ENCODE peak calls at places on chromosomes 11 and 22, in five cellular contexts. G, T, V, N and J are unnamed samples.

GRCh38 chr11:131686836-131687235 is 316.4 kb downstream of the NTM start:
- DNase-seq in G (no peak), T (no peak), V (no peak), N (no peak), J (peak)

GRCh38 chr11:109123811-109124787 is 297.9 kb upstream of the C11orf87 start:
- DNase-seq in G (no peak), T (no peak), V (peak), N (peak), J (no peak)

GRCh38 chr11:29282088-29282487 is 734.7 kb downstream of the KCNA4 start:
- DNase-seq in G (peak), T (peak), V (peak), N (peak), J (no peak)

GRCh38 chr11:123362941-123363340 is 67.1 kb upstream of the GRAMD1B start:
- DNase-seq in G (no peak), T (no peak), V (no peak), N (no peak), J (no peak)

GRCh38 chr11:114262681-114263509 is 33.3 kb upstream of the NNMT start:
- DNase-seq in G (peak), T (peak), V (peak), N (peak), J (no peak)

GRCh38 chr11:6245536-6245935 is 6.6 kb downstream of the CNGA4 start:
- DNase-seq in G (peak), T (no peak), V (no peak), N (no peak), J (no peak)

GRCh38 chr11:36312593-36312990 is 16.5 kb downstream of the PRR5L start:
- DNase-seq in G (peak), T (peak), V (peak), N (peak), J (no peak)

GRCh38 chr22:37019309-37020191 is at the start of the genes MPST and TST:
- DNase-seq in G (peak), T (peak), V (peak), N (peak), J (peak)

GRCh38 chr11:8756201-8756600 is 73.6 kb downstream of the RPL27A start:
- DNase-seq in G (no peak), T (peak), V (no peak), N (no peak), J (no peak)

GRCh38 chr11:11095971-11096370 is 238.1 kb upstream of the ZBED5 start:
- DNase-seq in G (no peak), T (no peak), V (no peak), N (no peak), J (no peak)

GRCh38 chr11:29009426-29009825 is 901.2 kb downstream of the METTL15 start:
- DNase-seq in G (no peak), T (no peak), V (no peak), N (no peak), J (no peak)

GRCh38 chr11:91927448-91927847 is 297.2 kb upstream of the FAT3 start:
- DNase-seq in G (no peak), T (no peak), V (no peak), N (no peak), J (no peak)

GRCh38 chr11:7982582-7983119 is 4.5 kb upstream of the EIF3F start:
- DNase-seq in G (no peak), T (no peak), V (no peak), N (no peak), J (no peak)

GRCh38 chr11:130480166-130480565 is 31.7 kb downstream of the ADAMTS15 start:
- DNase-seq in G (no peak), T (no peak), V (no peak), N (peak), J (peak)

GRCh38 chr11:6249822-6250555 is 9.6 kb upstream of the CCKBR start:
- DNase-seq in G (peak), T (peak), V (peak), N (peak), J (no peak)

GRCh38 chr11:56533054-56533740 is 9.9 kb downstream of the OR5M11 start:
- DNase-seq in G (no peak), T (no peak), V (no peak), N (no peak), J (no peak)
- TF ChIP-seq CTCF in G (no peak), T (no peak), V (no peak), N (no peak), J (no peak)

GRCh38 chr11:73475549-73475948 is 99.3 kb downstream of the RELT start:
- DNase-seq in G (no peak), T (no peak), V (no peak), N (no peak), J (no peak)

GRCh38 chr11:73480677-73481076 is 104.5 kb downstream of the RELT start:
- DNase-seq in G (no peak), T (peak), V (peak), N (peak), J (no peak)

GRCh38 chr11:73481626-73482025 is 105.4 kb downstream of the RELT start:
- DNase-seq in G (no peak), T (no peak), V (no peak), N (no peak), J (no peak)

GRCh38 chr11:73477518-73477917 is 101.3 kb downstream of the RELT start:
- DNase-seq in G (no peak), T (no peak), V (no peak), N (no peak), J (no peak)

DNA sequence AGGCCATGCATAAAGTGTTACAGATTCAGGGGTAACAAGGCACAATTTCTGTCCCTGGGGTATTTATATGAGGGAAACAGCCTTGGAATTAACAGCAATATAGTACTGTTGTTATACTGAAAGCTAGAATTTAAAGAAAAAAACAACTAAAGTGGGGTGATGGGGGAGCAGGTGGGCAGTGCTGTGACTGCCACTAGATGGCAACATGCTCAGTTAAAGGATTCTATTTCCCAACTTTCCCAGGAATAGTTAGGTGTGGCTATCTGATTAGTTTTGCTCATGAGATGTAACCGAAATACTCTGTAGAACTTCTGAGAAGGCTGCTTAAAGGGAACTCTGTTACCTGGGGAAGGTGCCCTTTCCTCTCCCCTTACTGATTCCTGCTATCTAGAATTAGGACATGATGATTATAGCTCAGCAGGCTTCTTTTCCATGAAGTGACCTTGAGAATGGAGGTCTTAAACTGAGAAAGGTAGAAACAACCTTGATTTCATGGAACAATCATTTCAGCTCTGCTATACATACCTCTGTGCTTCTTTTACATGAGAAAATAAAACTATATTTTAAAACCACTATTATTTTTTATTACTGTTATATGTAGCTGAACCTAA is 102.6 kb downstream of the RELT start:
- DNase-seq in G (peak), T (peak), V (peak), N (peak), J (no peak)
- TF ChIP-seq CTCF in G (peak), T (peak), V (peak), N (peak), J (peak)

GRCh38 chr22:20000246-20001081 is 16.2 kb downstream of the ARVCF start:
- DNase-seq in G (no peak), T (no peak), V (no peak), N (no peak), J (no peak)
- TF ChIP-seq CTCF in G (no peak), T (no peak), V (no peak), N (no peak), J (no peak)

GRCh38 chr11:47376543-47377371 is 1.6 kb downstream of the SPI1 start:
- DNase-seq in G (no peak), T (no peak), V (no peak), N (peak), J (peak)
- TF ChIP-seq CTCF in G (no peak), T (no peak), V (no peak), N (no peak), J (no peak)

DNA sequence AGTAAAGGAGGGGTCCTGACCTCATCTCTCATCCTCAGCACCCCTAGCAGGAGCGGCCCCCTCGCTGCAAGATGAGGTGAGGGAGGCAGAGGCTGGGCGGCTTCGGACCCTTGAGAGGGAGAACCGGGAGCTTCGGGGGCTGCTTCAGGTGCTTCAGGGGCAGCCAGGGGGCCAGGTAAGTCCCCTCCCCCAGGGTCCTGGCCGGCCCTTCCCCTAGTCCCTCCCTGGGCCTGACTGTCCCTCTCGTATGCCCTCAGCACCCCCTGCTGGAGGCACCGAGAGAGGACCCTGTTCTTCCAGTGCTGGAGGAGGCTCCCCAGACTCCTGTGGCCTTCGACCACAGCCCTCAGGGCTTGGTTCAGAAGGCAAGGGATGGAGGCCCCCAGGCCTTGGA is 3.7 kb downstream of the CCDC88B start:
- DNase-seq in G (no peak), T (no peak), V (no peak), N (peak), J (no peak)
- TF ChIP-seq CTCF in G (no peak), T (no peak), V (peak), N (peak), J (peak)

GRCh38 chr11:115645631-115646271 is 141.5 kb upstream of the CADM1 start:
- DNase-seq in G (no peak), T (no peak), V (no peak), N (no peak), J (no peak)
- TF ChIP-seq CTCF in G (no peak), T (no peak), V (no peak), N (no peak), J (no peak)

DNA sequence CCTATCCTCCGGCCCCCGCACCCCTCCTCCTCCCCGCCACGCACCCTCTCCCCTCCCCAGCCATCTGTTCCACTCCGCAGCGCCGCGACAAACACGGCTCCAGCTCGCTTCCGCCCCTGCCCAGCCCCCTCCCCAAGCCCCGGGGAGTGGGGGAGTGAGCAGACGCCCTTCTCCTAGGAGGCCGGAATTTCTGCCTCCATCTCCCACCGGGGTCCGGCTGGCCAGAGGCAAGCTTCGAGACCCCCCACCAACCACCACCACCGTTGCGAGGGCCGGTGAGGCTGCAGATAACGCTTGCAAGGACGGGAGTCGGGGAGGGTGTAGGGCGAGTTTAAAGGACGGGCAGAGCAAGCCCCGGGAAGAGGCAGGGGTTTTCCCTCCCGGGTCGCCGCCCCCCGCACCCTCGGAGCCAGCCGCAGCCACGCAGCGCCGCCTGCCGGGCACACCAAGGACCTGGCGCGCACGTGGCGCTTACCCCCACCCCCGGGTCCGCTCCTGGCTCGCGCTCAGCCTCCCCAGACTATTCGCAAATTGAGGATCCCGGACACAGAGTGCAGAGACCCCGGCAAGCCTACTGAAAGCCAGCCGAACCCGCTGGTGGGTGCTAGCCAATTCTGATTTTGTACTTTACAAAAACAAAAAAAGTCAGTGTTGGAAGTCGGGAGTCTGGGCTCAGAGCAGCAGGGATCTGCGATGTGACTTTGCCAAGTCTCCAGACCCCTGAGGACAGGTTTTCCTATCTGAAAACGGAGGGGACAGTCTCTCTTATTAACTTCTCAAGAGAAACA is 22.6 kb downstream of the RTN4RL2 start:
- DNase-seq in G (peak), T (no peak), V (no peak), N (peak), J (no peak)
- TF ChIP-seq CTCF in G (peak), T (peak), V (peak), N (peak), J (peak)

DNA sequence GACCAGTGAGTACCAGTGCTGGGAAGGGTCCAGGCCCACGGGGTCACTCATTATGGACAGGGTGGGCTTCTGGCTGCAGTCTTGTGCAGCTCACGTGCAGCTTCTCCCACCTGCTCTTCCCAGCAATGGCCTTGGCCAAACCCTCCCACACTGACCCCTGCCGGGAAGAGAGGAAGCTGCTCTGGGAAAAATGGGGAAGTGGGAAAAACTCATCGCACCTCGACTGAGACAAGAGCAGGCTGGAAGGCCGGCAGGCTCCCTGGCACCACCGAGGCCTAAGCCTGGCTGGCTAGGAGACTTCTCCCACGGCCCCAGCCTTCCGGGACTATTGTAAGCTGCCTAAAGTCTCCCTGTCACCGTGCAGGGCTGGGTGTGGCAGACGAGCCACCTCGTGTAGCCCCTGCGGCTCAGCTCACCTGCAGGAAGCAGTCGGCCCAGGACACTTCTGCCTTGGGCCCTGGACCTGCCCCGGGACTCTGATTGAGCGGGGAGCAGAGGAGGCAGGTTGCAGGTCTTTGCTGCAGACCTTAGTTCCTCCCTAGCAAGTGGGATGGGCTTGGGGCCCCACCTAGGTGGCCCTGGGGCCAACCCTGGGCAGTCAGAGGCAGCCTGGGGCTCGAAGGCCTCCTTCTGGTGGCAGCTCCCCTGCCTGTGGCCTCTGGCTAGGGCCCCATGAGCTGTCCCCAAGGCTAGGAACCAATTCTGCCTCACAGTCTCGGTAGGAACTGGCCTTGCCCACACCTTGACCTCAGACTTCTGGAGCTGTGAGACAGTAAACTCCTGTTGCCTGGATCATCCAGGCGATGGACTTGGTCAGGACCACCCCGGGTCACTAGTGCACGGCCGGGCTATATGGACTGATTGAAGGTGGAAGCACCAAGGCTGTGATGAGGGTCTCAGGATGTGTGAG is 23.1 kb downstream of the MRGPRG start:
- DNase-seq in G (peak), T (peak), V (peak), N (peak), J (no peak)
- TF ChIP-seq CTCF in G (peak), T (peak), V (peak), N (peak), J (peak)

GRCh38 chr22:28950567-28951411 is 67.4 kb downstream of the ZNRF3 start:
- DNase-seq in G (no peak), T (no peak), V (no peak), N (no peak), J (no peak)

GRCh38 chr22:28951530-28951929 is 68.2 kb downstream of the ZNRF3 start:
- DNase-seq in G (no peak), T (no peak), V (no peak), N (no peak), J (no peak)

GRCh38 chr22:28952857-28953256 is 69.5 kb downstream of the ZNRF3 start:
- DNase-seq in G (no peak), T (peak), V (no peak), N (no peak), J (no peak)

GRCh38 chr22:28953399-28953798 is 70.0 kb downstream of the ZNRF3 start:
- DNase-seq in G (no peak), T (no peak), V (no peak), N (no peak), J (no peak)

GRCh38 chr22:28951969-28952521 is 68.7 kb downstream of the ZNRF3 start:
- DNase-seq in G (no peak), T (peak), V (no peak), N (peak), J (no peak)
- TF ChIP-seq CTCF in G (no peak), T (no peak), V (peak), N (peak), J (peak)